ENCODE peak calls at places on chromosomes 2 and 18, in five cellular contexts. L is HepG2, T is H1, V is SK-N-SH, M is K562. R is an unnamed sample.

GRCh38 chr2:74747411-74748080 is 86.4 kb upstream of the HK2 start:
- DNase-seq in L (peak), T (no peak), V (no peak), M (no peak), R (no peak)

GRCh38 chr2:118251427-118251826 is 163.2 kb downstream of the INSIG2 start:
- DNase-seq in L (no peak), T (no peak), V (no peak), M (no peak), R (no peak)

GRCh38 chr2:234261736-234262135 is 211.2 kb downstream of the SPP2 start:
- DNase-seq in L (no peak), T (no peak), V (no peak), M (no peak), R (no peak)

GRCh38 chr18:47436871-47437270 is 185.4 kb upstream of the SKOR2 start:
- DNase-seq in L (no peak), T (no peak), V (no peak), M (no peak), R (no peak)

GRCh38 chr18:79465392-79465991 is 69.8 kb downstream of the NFATC1 start:
- DNase-seq in L (no peak), T (no peak), V (no peak), M (no peak), R (no peak)

GRCh38 chr18:3848316-3848715 is 398.3 kb downstream of the TGIF1 start:
- DNase-seq in L (no peak), T (no peak), V (no peak), M (no peak), R (no peak)

GRCh38 chr2:237616373-237617304 is 10.7 kb upstream of the LRRFIP1 start:
- DNase-seq in L (no peak), T (no peak), V (no peak), M (no peak), R (no peak)

GRCh38 chr18:71998547-71998946 is 545.6 kb downstream of the CBLN2 start:
- DNase-seq in L (peak), T (no peak), V (no peak), M (no peak), R (no peak)

GRCh38 chr2:109348645-109349554 is 219.9 kb downstream of the SH3RF3 start:
- DNase-seq in L (no peak), T (no peak), V (no peak), M (no peak), R (no peak)

GRCh38 chr2:191180712-191181111 is 29.9 kb upstream of the STAT4 start:
- DNase-seq in L (no peak), T (no peak), V (no peak), M (no peak), R (no peak)

GRCh38 chr2:20432714-20433113 is 14.2 kb upstream of the RHOB start:
- DNase-seq in L (no peak), T (no peak), V (no peak), M (no peak), R (no peak)

GRCh38 chr2:138421315-138421970 is 80.1 kb upstream of the SPOPL start:
- DNase-seq in L (peak), T (no peak), V (no peak), M (no peak), R (no peak)

GRCh38 chr2:55420901-55421300 is 1.2 kb upstream of the CCDC88A start:
- DNase-seq in L (no peak), T (no peak), V (no peak), M (no peak), R (no peak)

GRCh38 chr2:181240844-181241243 is 216.3 kb upstream of the ITGA4 start:
- DNase-seq in L (no peak), T (no peak), V (no peak), M (no peak), R (no peak)

GRCh38 chr2:42967959-42968674 is 175.7 kb upstream of the HAAO start:
- DNase-seq in L (no peak), T (no peak), V (peak), M (peak), R (no peak)

GRCh38 chr2:238688197-238689153 is 159.4 kb upstream of the TWIST2 start:
- DNase-seq in L (no peak), T (no peak), V (no peak), M (no peak), R (no peak)

GRCh38 chr2:104965900-104966299 is 72.0 kb upstream of the MRPS9 start:
- DNase-seq in L (no peak), T (no peak), V (no peak), M (no peak), R (no peak)

GRCh38 chr2:9002637-9003365 is 683 bp downstream of the MBOAT2 start:
- DNase-seq in L (no peak), T (no peak), V (peak), M (no peak), R (no peak)

GRCh38 chr18:48134609-48135008 is 204.2 kb upstream of the SMAD2 start:
- DNase-seq in L (no peak), T (no peak), V (no peak), M (no peak), R (no peak)

GRCh38 chr2:182890305-182890704 is 23.9 kb upstream of the FRZB start:
- DNase-seq in L (no peak), T (no peak), V (no peak), M (no peak), R (no peak)

GRCh38 chr2:160140471-160140870 is 59.6 kb downstream of the ITGB6 start:
- DNase-seq in L (no peak), T (no peak), V (no peak), M (no peak), R (no peak)

GRCh38 chr2:239290618-239291504 is 110.0 kb downstream of the HDAC4 start:
- DNase-seq in L (no peak), T (no peak), V (no peak), M (no peak), R (no peak)

GRCh38 chr18:45951021-45951714 is 16.0 kb downstream of the EPG5 start:
- DNase-seq in L (no peak), T (no peak), V (no peak), M (no peak), R (peak)

GRCh38 chr2:233689498-233689897 is 3.2 kb upstream of the UGT1A6 start:
- DNase-seq in L (no peak), T (no peak), V (no peak), M (no peak), R (no peak)

GRCh38 chr2:164784376-164784775 is 57.2 kb downstream of the COBLL1 start:
- DNase-seq in L (no peak), T (no peak), V (no peak), M (no peak), R (no peak)

GRCh38 chr2:70083344-70084156 is 3.7 kb upstream of the PCBP1 start:
- DNase-seq in L (peak), T (no peak), V (no peak), M (no peak), R (no peak)

GRCh38 chr18:13379062-13379800 is 160.7 kb downstream of the LDLRAD4 start:
- DNase-seq in L (no peak), T (no peak), V (no peak), M (no peak), R (no peak)

GRCh38 chr2:64939332-64939917 is 49.8 kb upstream of the SLC1A4 start:
- DNase-seq in L (no peak), T (no peak), V (peak), M (no peak), R (no peak)

GRCh38 chr2:62897187-62897827 is 153.3 kb upstream of the OTX1 start:
- DNase-seq in L (no peak), T (no peak), V (no peak), M (no peak), R (no peak)

GRCh38 chr18:65435529-65435928 is 315.3 kb upstream of the CDH7 start:
- DNase-seq in L (no peak), T (no peak), V (no peak), M (no peak), R (no peak)

GRCh38 chr2:105731511-105731910 is 13.2 kb upstream of the NCK2 start:
- DNase-seq in L (no peak), T (no peak), V (no peak), M (no peak), R (no peak)

GRCh38 chr2:111119847-111120252 is 864 bp upstream of the BCL2L11 start:
- DNase-seq in L (no peak), T (no peak), V (peak), M (no peak), R (no peak)

GRCh38 chr2:118123561-118124232 is 35.4 kb downstream of the INSIG2 start:
- DNase-seq in L (peak), T (no peak), V (no peak), M (no peak), R (no peak)

GRCh38 chr18:26103579-26103978 is 13.2 kb upstream of the SS18 start:
- DNase-seq in L (peak), T (no peak), V (peak), M (peak), R (peak)

GRCh38 chr18:7592305-7593071 is 25.4 kb downstream of the PTPRM start:
- DNase-seq in L (no peak), T (no peak), V (peak), M (no peak), R (no peak)

GRCh38 chr2:64839844-64840243 is 149.4 kb upstream of the SLC1A4 start:
- DNase-seq in L (no peak), T (no peak), V (no peak), M (no peak), R (no peak)

GRCh38 chr2:233424028-233424951 is 70.0 kb downstream of the DGKD start:
- DNase-seq in L (no peak), T (no peak), V (no peak), M (no peak), R (no peak)

GRCh38 chr18:65227970-65228369 is 522.8 kb upstream of the CDH7 start:
- DNase-seq in L (no peak), T (no peak), V (no peak), M (no peak), R (no peak)

DNA sequence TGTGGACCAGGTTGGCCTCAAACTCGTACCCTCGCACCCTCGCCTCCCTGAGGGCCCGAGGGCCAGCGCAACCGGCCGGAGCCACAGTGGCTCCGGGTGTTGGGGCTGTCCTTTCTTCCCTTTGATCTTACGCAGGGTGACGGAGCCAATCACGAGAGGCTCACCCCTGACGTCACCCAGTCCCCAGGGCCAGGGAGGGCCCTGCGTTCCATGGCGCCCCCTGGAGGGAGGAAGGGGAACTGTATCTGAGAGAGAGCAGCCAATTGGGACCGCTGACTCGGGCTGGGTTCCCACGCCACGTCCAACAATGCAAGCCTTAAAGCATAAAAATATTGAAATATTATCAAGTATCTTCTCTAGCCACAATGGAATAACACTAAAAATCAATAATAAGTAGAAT is 432.8 kb upstream of the LRRTM4 start:
- DNase-seq in L (no peak), T (no peak), V (peak), M (peak), R (no peak)
- TF ChIP-seq CTCF in L (peak), T (no peak), V (peak), M (peak), R (no peak)

GRCh38 chr18:28176674-28176932 is 327 bp downstream of the CDH2 start:
- DNase-seq in L (no peak), T (no peak), V (no peak), M (no peak), R (no peak)

GRCh38 chr18:28177828-28178635 is 1.1 kb upstream of the CDH2 start:
- DNase-seq in L (peak), T (no peak), V (peak), M (no peak), R (no peak)

GRCh38 chr18:28178720-28179119 is 1.8 kb upstream of the CDH2 start:
- DNase-seq in L (no peak), T (no peak), V (no peak), M (no peak), R (no peak)

GRCh38 chr18:28175930-28176673 is 828 bp downstream of the CDH2 start:
- DNase-seq in L (no peak), T (no peak), V (peak), M (no peak), R (no peak)

GRCh38 chr18:28176933-28177827 is at the start of gene CDH2:
- DNase-seq in L (peak), T (peak), V (peak), M (no peak), R (no peak)
- TF ChIP-seq GABPA in L (no peak), T (no peak), V (no peak), M (no peak), R (no peak)

GRCh38 chr2:52775674-52776073 is 991.9 kb upstream of the CHAC2 start:
- DNase-seq in L (no peak), T (no peak), V (no peak), M (no peak), R (no peak)

GRCh38 chr2:52776571-52776970 is 991.0 kb upstream of the CHAC2 start:
- DNase-seq in L (no peak), T (no peak), V (no peak), M (no peak), R (no peak)

DNA sequence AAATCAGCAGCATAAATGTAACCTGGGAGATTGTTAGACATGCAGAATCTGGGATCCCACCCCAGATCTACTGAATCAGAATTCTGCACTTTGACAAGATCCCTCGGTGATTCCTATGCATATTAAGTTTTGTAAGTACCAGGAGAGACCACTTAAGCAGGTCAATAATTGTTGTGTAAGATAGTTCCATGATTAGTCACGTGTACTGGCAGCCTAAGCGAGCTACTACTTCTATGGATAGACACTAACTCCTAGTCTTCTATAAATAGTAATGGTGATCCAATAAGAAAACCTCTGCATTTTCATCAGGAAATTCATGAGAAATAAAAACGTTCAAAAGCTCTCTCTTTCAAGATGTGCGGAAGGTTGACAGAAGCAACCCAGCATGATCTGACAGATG is 988.2 kb upstream of the CHAC2 start:
- DNase-seq in L (no peak), T (no peak), V (no peak), M (no peak), R (no peak)
- TF ChIP-seq POLR2AphosphoS5 in L (no peak), T (no peak), V (no peak), M (no peak), R (no peak)

GRCh38 chr2:12050381-12050780 is 303.9 kb downstream of the LPIN1 start:
- DNase-seq in L (peak), T (no peak), V (no peak), M (peak), R (peak)
- TF ChIP-seq CTCF in L (peak), T (no peak), V (no peak), M (peak), R (no peak)

DNA sequence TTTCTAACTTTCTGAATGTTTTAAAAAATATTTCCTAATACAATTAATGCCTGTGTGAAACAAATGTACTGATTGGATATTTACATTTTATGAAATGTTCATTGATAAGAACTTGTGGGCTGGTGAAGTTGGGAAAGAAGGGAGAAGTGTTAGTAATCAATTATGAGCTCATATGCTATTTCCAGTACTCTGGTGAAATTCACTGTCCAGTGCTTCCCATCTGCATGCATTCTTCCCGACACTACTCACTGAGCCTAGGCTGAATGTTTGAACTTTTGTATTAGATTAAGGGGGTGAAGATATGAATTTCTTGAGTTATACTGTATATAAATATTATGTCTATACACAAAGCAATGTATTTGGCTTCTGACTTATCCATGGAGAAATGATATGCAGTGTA is 36.0 kb downstream of the SKA1 start:
- DNase-seq in L (no peak), T (no peak), V (no peak), M (no peak), R (no peak)
- TF ChIP-seq GABPA in L (no peak), T (no peak), V (no peak), M (no peak), R (no peak)

GRCh38 chr2:66578067-66578852 is 143.3 kb downstream of the MEIS1 start:
- DNase-seq in L (no peak), T (no peak), V (no peak), M (no peak), R (no peak)

GRCh38 chr2:66580343-66580954 is 145.5 kb downstream of the MEIS1 start:
- DNase-seq in L (no peak), T (no peak), V (no peak), M (no peak), R (no peak)

GRCh38 chr2:66577331-66578041 is 142.6 kb downstream of the MEIS1 start:
- DNase-seq in L (no peak), T (no peak), V (no peak), M (no peak), R (no peak)

GRCh38 chr2:66579494-66579893 is 144.6 kb downstream of the MEIS1 start:
- DNase-seq in L (no peak), T (no peak), V (no peak), M (no peak), R (no peak)

DNA sequence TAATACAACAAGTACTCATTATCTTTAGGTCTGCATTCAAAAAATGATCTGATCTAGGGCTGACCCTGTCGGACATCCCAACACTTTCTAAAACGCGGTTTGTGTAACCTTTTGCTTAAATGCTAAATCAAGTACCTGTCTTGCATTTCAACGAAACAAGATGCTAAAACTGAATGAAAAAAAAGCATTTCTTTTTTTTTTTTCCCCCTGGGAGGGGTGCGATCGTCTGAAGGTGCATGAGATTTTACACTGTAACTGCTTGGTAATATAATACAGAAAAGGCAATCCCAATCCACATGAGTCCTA is 143.9 kb downstream of the MEIS1 start:
- DNase-seq in L (no peak), T (no peak), V (no peak), M (no peak), R (no peak)
- TF ChIP-seq POLR2AphosphoS5 in L (no peak), T (no peak), V (no peak), M (no peak), R (no peak)

GRCh38 chr2:125364181-125364806 is 1291.7 kb upstream of the GYPC start:
- DNase-seq in L (no peak), T (no peak), V (no peak), M (no peak), R (no peak)
- TF ChIP-seq CTCF in L (no peak), T (no peak), V (no peak), M (no peak), R (no peak)

GRCh38 chr2:206164261-206164862 is 4.7 kb downstream of the EEF1B2 start:
- DNase-seq in L (peak), T (no peak), V (peak), M (no peak), R (no peak)

GRCh38 chr2:206159346-206160123 is at the start of the genes EEF1B2 and NDUFS1:
- DNase-seq in L (peak), T (peak), V (peak), M (peak), R (peak)

GRCh38 chr2:206160807-206161179 is 1.1 kb downstream of the EEF1B2 start:
- DNase-seq in L (peak), T (no peak), V (no peak), M (no peak), R (no peak)

GRCh38 chr2:206160124-206160806 is 570 bp downstream of the EEF1B2 start:
- DNase-seq in L (peak), T (no peak), V (peak), M (peak), R (peak)

GRCh38 chr2:206163251-206163880 is 3.7 kb downstream of the EEF1B2 start:
- DNase-seq in L (no peak), T (no peak), V (no peak), M (no peak), R (no peak)
- TF ChIP-seq GABPA in L (no peak), T (no peak), V (no peak), M (no peak), R (no peak)

GRCh38 chr18:63677490-63678225 is 16.0 kb upstream of the SERPINB3 start:
- DNase-seq in L (no peak), T (no peak), V (no peak), M (no peak), R (peak)
- TF ChIP-seq POLR2AphosphoS5 in L (no peak), T (no peak), V (no peak), M (no peak), R (no peak)